ENCODE peak calls at places on chromosomes 3 and 15, in ten cellular contexts. Q is WTC11, M is GM19239, C is AG10803, Y is thoracic aorta, K is activated T-cell treated with anti-CD3 and anti-CD28 coated beads for 48 hours, T is aorta, V is HS-5, N is AG04450, X is IMR-90. U is an unnamed sample.

GRCh38 chr15:31275331-31276262 is 51.0 kb upstream of the KLF13 start:
- DNase-seq in Q (peak), M (no peak), C (no peak), Y (no peak), K (no peak), T (no peak), V (no peak), N (no peak), X (no peak), U (peak)

GRCh38 chr3:56989434-56990294 is 70.8 kb upstream of the SPATA12 start:
- DNase-seq in Q (no peak), M (no peak), C (peak), Y (no peak), K (no peak), T (no peak), V (no peak), N (no peak), X (no peak), U (no peak)

GRCh38 chr3:129618901-129619671 is 12.6 kb upstream of the PLXND1 start:
- DNase-seq in Q (no peak), M (no peak), C (no peak), Y (no peak), K (no peak), T (peak), V (no peak), N (no peak), X (no peak), U (no peak)

GRCh38 chr3:128040660-128041059 is 11.6 kb upstream of the SEC61A1 start:
- DNase-seq in Q (no peak), M (no peak), C (no peak), Y (no peak), K (no peak), T (no peak), V (no peak), N (no peak), X (no peak), U (no peak)

GRCh38 chr3:108106031-108106430 is 15.2 kb upstream of the CD47 start:
- DNase-seq in Q (no peak), M (no peak), C (peak), Y (no peak), K (no peak), T (no peak), V (peak), N (no peak), X (peak), U (no peak)

GRCh38 chr3:84108442-84108971 is 850.3 kb upstream of the CADM2 start:
- DNase-seq in Q (no peak), M (no peak), C (no peak), Y (no peak), K (no peak), T (no peak), V (peak), N (peak), X (peak), U (no peak)

GRCh38 chr15:82081904-82082810 is 36.3 kb upstream of the MEX3B start:
- DNase-seq in Q (peak), M (no peak), C (peak), Y (no peak), K (no peak), T (no peak), V (peak), N (peak), X (peak), U (no peak)

GRCh38 chr3:133464573-133464972 is 64.7 kb downstream of the BFSP2 start:
- DNase-seq in Q (no peak), M (no peak), C (peak), Y (no peak), K (no peak), T (no peak), V (no peak), N (no peak), X (peak), U (no peak)

GRCh38 chr3:13513051-13513912 is 33.2 kb downstream of the HDAC11 start:
- DNase-seq in Q (no peak), M (no peak), C (peak), Y (no peak), K (no peak), T (peak), V (no peak), N (no peak), X (peak), U (no peak)

GRCh38 chr3:171829841-171830559 is 13.1 kb upstream of the TMEM212 start:
- DNase-seq in Q (peak), M (no peak), C (peak), Y (no peak), K (no peak), T (peak), V (no peak), N (no peak), X (peak), U (peak)

GRCh38 chr15:97978408-97979130 is 18.1 kb downstream of the ARRDC4 start:
- DNase-seq in Q (no peak), M (no peak), C (peak), Y (no peak), K (no peak), T (no peak), V (no peak), N (no peak), X (no peak), U (no peak)

GRCh38 chr3:149898771-149899170 is 71.9 kb downstream of the PFN2 start:
- DNase-seq in Q (no peak), M (no peak), C (peak), Y (no peak), K (no peak), T (no peak), V (no peak), N (peak), X (peak), U (no peak)